ENCODE peak calls at places on chromosomes 3 and 15, in eight cellular contexts. One of them, this sample, is unnamed.
A peak's percentile ranks its signal among the peaks of the same experiment; 100 is the strongest.

GRCh38 chr15:74863239-74864056 is 9.7 kb downstream of the SCAMP2 start:
- DNase-seq in brain microvascular endothelial cell: no peak
- DNase-seq in adrenal gland: peak; percentile 65
- DNase-seq in kidney: no peak
- DNase-seq in CD4-positive, alpha-beta memory T cell: no peak
- DNase-seq in IMR-90: peak; percentile 31
- DNase-seq in epithelial cell of prostate: no peak
- DNase-seq in heart right ventricle: no peak
- DNase-seq in this sample: no peak

GRCh38 chr3:45599984-45600650 is 5.6 kb downstream of the LIMD1 start:
- DNase-seq in kidney: no peak
- DNase-seq in IMR-90: no peak
- DNase-seq in epithelial cell of prostate: no peak
- DNase-seq in CD4-positive, alpha-beta memory T cell: no peak
- DNase-seq in brain microvascular endothelial cell: no peak
- DNase-seq in heart right ventricle: no peak
- DNase-seq in adrenal gland: no peak
- DNase-seq in this sample: peak; percentile 54

GRCh38 chr3:37768107-37768809 is 93.4 kb upstream of the CTDSPL start:
- DNase-seq in kidney: no peak
- DNase-seq in epithelial cell of prostate: no peak
- DNase-seq in adrenal gland: no peak
- DNase-seq in IMR-90: peak; percentile 37
- DNase-seq in heart right ventricle: no peak
- DNase-seq in CD4-positive, alpha-beta memory T cell: no peak
- DNase-seq in brain microvascular endothelial cell: peak; percentile 53
- DNase-seq in this sample: no peak

GRCh38 chr3:141105828-141106628 is 54.9 kb downstream of the SPSB4 start:
- DNase-seq in kidney: no peak
- DNase-seq in heart right ventricle: peak; percentile 82
- DNase-seq in adrenal gland: peak; percentile 76
- DNase-seq in IMR-90: peak; percentile 86
- DNase-seq in CD4-positive, alpha-beta memory T cell: peak; percentile 39
- DNase-seq in epithelial cell of prostate: peak; percentile 22
- DNase-seq in brain microvascular endothelial cell: peak; percentile 88
- DNase-seq in this sample: peak; percentile 82

GRCh38 chr15:91967935-91968605 is 114.6 kb downstream of the SLCO3A1 start:
- DNase-seq in kidney: no peak
- DNase-seq in IMR-90: peak; percentile 40
- DNase-seq in adrenal gland: no peak
- DNase-seq in brain microvascular endothelial cell: no peak
- DNase-seq in epithelial cell of prostate: no peak
- DNase-seq in CD4-positive, alpha-beta memory T cell: no peak
- DNase-seq in heart right ventricle: no peak
- DNase-seq in this sample: no peak

GRCh38 chr3:140699516-140700231 is 21.8 kb downstream of the TRIM42 start:
- DNase-seq in brain microvascular endothelial cell: no peak
- DNase-seq in CD4-positive, alpha-beta memory T cell: no peak
- DNase-seq in heart right ventricle: no peak
- DNase-seq in IMR-90: no peak
- DNase-seq in adrenal gland: no peak
- DNase-seq in epithelial cell of prostate: no peak
- DNase-seq in kidney: no peak
- DNase-seq in this sample: no peak

GRCh38 chr3:70072180-70072579 is 72.6 kb downstream of the SAMMSON start:
- DNase-seq in heart right ventricle: no peak
- DNase-seq in brain microvascular endothelial cell: no peak
- DNase-seq in IMR-90: no peak
- DNase-seq in adrenal gland: no peak
- DNase-seq in kidney: no peak
- DNase-seq in CD4-positive, alpha-beta memory T cell: no peak
- DNase-seq in epithelial cell of prostate: no peak
- DNase-seq in this sample: no peak

GRCh38 chr15:72554471-72555425 is 80.6 kb downstream of the ARIH1 start:
- DNase-seq in epithelial cell of prostate: peak; percentile 2
- DNase-seq in heart right ventricle: no peak
- DNase-seq in IMR-90: peak; percentile 84
- DNase-seq in adrenal gland: peak; percentile 34
- DNase-seq in brain microvascular endothelial cell: peak; percentile 94
- DNase-seq in CD4-positive, alpha-beta memory T cell: no peak
- DNase-seq in kidney: no peak
- DNase-seq in this sample: no peak

GRCh38 chr3:9951126-9951525 is 1.1 kb downstream of the PRRT3 start:
- DNase-seq in IMR-90: no peak
- DNase-seq in adrenal gland: no peak
- DNase-seq in brain microvascular endothelial cell: no peak
- DNase-seq in epithelial cell of prostate: no peak
- DNase-seq in CD4-positive, alpha-beta memory T cell: no peak
- DNase-seq in kidney: no peak
- DNase-seq in heart right ventricle: no peak
- DNase-seq in this sample: no peak

GRCh38 chr15:36844453-36845094 is 255.8 kb downstream of the MEIS2 start:
- DNase-seq in epithelial cell of prostate: no peak
- DNase-seq in brain microvascular endothelial cell: no peak
- DNase-seq in heart right ventricle: no peak
- DNase-seq in adrenal gland: no peak
- DNase-seq in IMR-90: peak; percentile 69
- DNase-seq in kidney: no peak
- DNase-seq in CD4-positive, alpha-beta memory T cell: no peak
- DNase-seq in this sample: no peak

GRCh38 chr3:150133293-150133692 is 162.6 kb upstream of the PFN2 start:
- DNase-seq in kidney: no peak
- DNase-seq in IMR-90: peak; percentile 20
- DNase-seq in heart right ventricle: no peak
- DNase-seq in brain microvascular endothelial cell: no peak
- DNase-seq in CD4-positive, alpha-beta memory T cell: no peak
- DNase-seq in adrenal gland: no peak
- DNase-seq in epithelial cell of prostate: no peak
- DNase-seq in this sample: no peak

GRCh38 chr3:117520582-117520981 is 811.0 kb downstream of the TUSC7 start:
- DNase-seq in kidney: no peak
- DNase-seq in epithelial cell of prostate: no peak
- DNase-seq in CD4-positive, alpha-beta memory T cell: no peak
- DNase-seq in brain microvascular endothelial cell: no peak
- DNase-seq in adrenal gland: no peak
- DNase-seq in IMR-90: no peak
- DNase-seq in heart right ventricle: no peak
- DNase-seq in this sample: no peak

GRCh38 chr3:157531771-157532170 is 28.6 kb upstream of the VEPH1 start:
- DNase-seq in IMR-90: peak; percentile 21
- DNase-seq in heart right ventricle: no peak
- DNase-seq in adrenal gland: no peak
- DNase-seq in epithelial cell of prostate: no peak
- DNase-seq in CD4-positive, alpha-beta memory T cell: no peak
- DNase-seq in kidney: no peak
- DNase-seq in brain microvascular endothelial cell: no peak
- DNase-seq in this sample: no peak

GRCh38 chr3:115913069-115913686 is 289.9 kb downstream of the GAP43 start:
- DNase-seq in CD4-positive, alpha-beta memory T cell: no peak
- DNase-seq in kidney: no peak
- DNase-seq in IMR-90: peak; percentile 28
- DNase-seq in brain microvascular endothelial cell: no peak
- DNase-seq in heart right ventricle: no peak
- DNase-seq in adrenal gland: no peak
- DNase-seq in epithelial cell of prostate: no peak
- DNase-seq in this sample: no peak

GRCh38 chr3:124407260-124407659 is 323.0 kb upstream of the UMPS start:
- DNase-seq in kidney: no peak
- DNase-seq in brain microvascular endothelial cell: peak; percentile 44
- DNase-seq in adrenal gland: no peak
- DNase-seq in epithelial cell of prostate: no peak
- DNase-seq in IMR-90: peak; percentile 87
- DNase-seq in heart right ventricle: no peak
- DNase-seq in CD4-positive, alpha-beta memory T cell: no peak
- DNase-seq in this sample: no peak

GRCh38 chr3:134917631-134918030 is 122.6 kb downstream of the EPHB1 start:
- DNase-seq in kidney: no peak
- DNase-seq in brain microvascular endothelial cell: no peak
- DNase-seq in CD4-positive, alpha-beta memory T cell: no peak
- DNase-seq in adrenal gland: no peak
- DNase-seq in epithelial cell of prostate: peak; percentile 34
- DNase-seq in IMR-90: no peak
- DNase-seq in heart right ventricle: no peak
- DNase-seq in this sample: no peak

GRCh38 chr3:42898896-42899675 is 6.9 kb upstream of the ZNF662 start:
- DNase-seq in heart right ventricle: no peak
- DNase-seq in epithelial cell of prostate: no peak
- DNase-seq in adrenal gland: no peak
- DNase-seq in CD4-positive, alpha-beta memory T cell: no peak
- DNase-seq in IMR-90: no peak
- DNase-seq in kidney: no peak
- DNase-seq in brain microvascular endothelial cell: no peak
- DNase-seq in this sample: no peak

GRCh38 chr3:61628636-61629035 is 67.3 kb downstream of the PTPRG start:
- DNase-seq in CD4-positive, alpha-beta memory T cell: no peak
- DNase-seq in IMR-90: no peak
- DNase-seq in heart right ventricle: no peak
- DNase-seq in kidney: no peak
- DNase-seq in brain microvascular endothelial cell: no peak
- DNase-seq in adrenal gland: no peak
- DNase-seq in epithelial cell of prostate: no peak
- DNase-seq in this sample: no peak

GRCh38 chr3:61626484-61626883 is 65.1 kb downstream of the PTPRG start:
- DNase-seq in epithelial cell of prostate: no peak
- DNase-seq in kidney: no peak
- DNase-seq in adrenal gland: no peak
- DNase-seq in brain microvascular endothelial cell: no peak
- DNase-seq in IMR-90: no peak
- DNase-seq in CD4-positive, alpha-beta memory T cell: no peak
- DNase-seq in heart right ventricle: no peak
- DNase-seq in this sample: no peak

GRCh38 chr3:61629442-61629841 is 68.1 kb downstream of the PTPRG start:
- DNase-seq in IMR-90: no peak
- DNase-seq in heart right ventricle: no peak
- DNase-seq in CD4-positive, alpha-beta memory T cell: no peak
- DNase-seq in brain microvascular endothelial cell: no peak
- DNase-seq in adrenal gland: no peak
- DNase-seq in epithelial cell of prostate: no peak
- DNase-seq in kidney: no peak
- DNase-seq in this sample: no peak

GRCh38 chr3:61625429-61625828 is 64.1 kb downstream of the PTPRG start:
- DNase-seq in kidney: no peak
- DNase-seq in CD4-positive, alpha-beta memory T cell: no peak
- DNase-seq in epithelial cell of prostate: no peak
- DNase-seq in brain microvascular endothelial cell: no peak
- DNase-seq in IMR-90: no peak
- DNase-seq in heart right ventricle: no peak
- DNase-seq in adrenal gland: no peak
- DNase-seq in this sample: no peak

GRCh38 chr3:61627768-61628185 is 66.4 kb downstream of the PTPRG start:
- DNase-seq in epithelial cell of prostate: no peak
- DNase-seq in heart right ventricle: no peak
- DNase-seq in adrenal gland: peak; percentile 35
- DNase-seq in kidney: no peak
- DNase-seq in IMR-90: peak; percentile 93
- DNase-seq in brain microvascular endothelial cell: peak; percentile 82
- DNase-seq in CD4-positive, alpha-beta memory T cell: no peak
- DNase-seq in this sample: no peak
- H3K27ac ChIP-seq in epithelial cell of prostate: no peak overlapping the region
- H3K27ac ChIP-seq in heart right ventricle: no peak overlapping the region
- H3K27ac ChIP-seq in adrenal gland: no peak overlapping the region
- H3K27ac ChIP-seq in kidney: no peak overlapping the region
- H3K27ac ChIP-seq in IMR-90: no peak overlapping the region
- H3K27ac ChIP-seq in brain microvascular endothelial cell: no peak overlapping the region
- H3K27ac ChIP-seq in CD4-positive, alpha-beta memory T cell: no peak overlapping the region
- H3K27ac ChIP-seq in this sample: no peak overlapping the region

GRCh38 chr15:77070180-77070499 is 769 bp downstream of the TSPAN3 start:
- DNase-seq in adrenal gland: no peak
- DNase-seq in CD4-positive, alpha-beta memory T cell: peak; percentile 5
- DNase-seq in IMR-90: no peak
- DNase-seq in heart right ventricle: no peak
- DNase-seq in brain microvascular endothelial cell: no peak
- DNase-seq in epithelial cell of prostate: no peak
- DNase-seq in kidney: no peak
- DNase-seq in this sample: no peak

GRCh38 chr15:77068633-77069032 is 2.3 kb downstream of the TSPAN3 start:
- DNase-seq in kidney: no peak
- DNase-seq in epithelial cell of prostate: no peak
- DNase-seq in heart right ventricle: no peak
- DNase-seq in brain microvascular endothelial cell: no peak
- DNase-seq in IMR-90: no peak
- DNase-seq in CD4-positive, alpha-beta memory T cell: no peak
- DNase-seq in adrenal gland: no peak
- DNase-seq in this sample: no peak

GRCh38 chr15:77067691-77068367 is 3.1 kb downstream of the TSPAN3 start:
- DNase-seq in adrenal gland: no peak
- DNase-seq in epithelial cell of prostate: no peak
- DNase-seq in kidney: no peak
- DNase-seq in CD4-positive, alpha-beta memory T cell: no peak
- DNase-seq in IMR-90: no peak
- DNase-seq in heart right ventricle: no peak
- DNase-seq in brain microvascular endothelial cell: no peak
- DNase-seq in this sample: no peak

GRCh38 chr15:77070500-77071337 is at the start of gene TSPAN3:
- DNase-seq in kidney: peak; percentile 97
- DNase-seq in brain microvascular endothelial cell: peak; percentile 81
- DNase-seq in IMR-90: peak; percentile 88
- DNase-seq in heart right ventricle: peak; percentile 94
- DNase-seq in adrenal gland: peak; percentile 94
- DNase-seq in CD4-positive, alpha-beta memory T cell: peak; percentile 89
- DNase-seq in epithelial cell of prostate: no peak
- DNase-seq in this sample: peak; percentile 93

GRCh38 chr15:77069521-77070121 is 1.3 kb downstream of the TSPAN3 start:
- DNase-seq in CD4-positive, alpha-beta memory T cell: no peak
- DNase-seq in IMR-90: no peak
- DNase-seq in epithelial cell of prostate: no peak
- DNase-seq in adrenal gland: no peak
- DNase-seq in brain microvascular endothelial cell: no peak
- DNase-seq in heart right ventricle: no peak
- DNase-seq in kidney: no peak
- DNase-seq in this sample: peak; percentile 76
- H3K27ac ChIP-seq in CD4-positive, alpha-beta memory T cell: no peak overlapping the region
- H3K27ac ChIP-seq in IMR-90: no peak overlapping the region
- H3K27ac ChIP-seq in epithelial cell of prostate: peak overlapping the region; percentile 55
- H3K27ac ChIP-seq in adrenal gland: no peak overlapping the region
- H3K27ac ChIP-seq in brain microvascular endothelial cell: no peak overlapping the region
- H3K27ac ChIP-seq in heart right ventricle: peak overlapping the region; percentile 90
- H3K27ac ChIP-seq in kidney: no peak overlapping the region
- H3K27ac ChIP-seq in this sample: no peak overlapping the region

GRCh38 chr15:26081758-26082068 is 218.6 kb upstream of the ATP10A start:
- DNase-seq in CD4-positive, alpha-beta memory T cell: no peak
- DNase-seq in epithelial cell of prostate: no peak
- DNase-seq in kidney: no peak
- DNase-seq in brain microvascular endothelial cell: no peak
- DNase-seq in adrenal gland: no peak
- DNase-seq in IMR-90: no peak
- DNase-seq in heart right ventricle: no peak
- DNase-seq in this sample: no peak
- H3K27ac ChIP-seq in CD4-positive, alpha-beta memory T cell: no peak overlapping the region
- H3K27ac ChIP-seq in epithelial cell of prostate: no peak overlapping the region
- H3K27ac ChIP-seq in kidney: no peak overlapping the region
- H3K27ac ChIP-seq in brain microvascular endothelial cell: no peak overlapping the region
- H3K27ac ChIP-seq in adrenal gland: no peak overlapping the region
- H3K27ac ChIP-seq in IMR-90: no peak overlapping the region
- H3K27ac ChIP-seq in heart right ventricle: no peak overlapping the region
- H3K27ac ChIP-seq in this sample: no peak overlapping the region

DNA sequence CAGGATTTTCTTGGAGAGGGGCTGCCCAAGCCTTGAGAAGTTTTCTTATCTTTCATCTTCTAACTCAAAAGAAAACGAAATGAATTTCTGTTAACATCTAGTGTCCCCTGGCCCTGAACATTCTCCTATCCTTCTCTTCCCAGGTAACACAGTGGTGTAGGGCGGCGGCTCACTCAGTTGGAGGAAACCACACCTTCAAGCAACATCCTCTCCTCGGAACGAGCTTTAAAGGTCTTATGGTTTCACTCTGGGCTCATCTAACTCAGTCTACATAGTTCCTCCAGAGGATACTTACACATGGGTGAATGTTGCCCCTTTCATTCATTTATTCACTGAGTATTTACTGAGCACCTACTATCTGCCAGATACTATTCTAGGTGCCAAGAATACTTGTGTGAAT is 31.0 kb upstream of the KLHL6 start:
- DNase-seq in adrenal gland: no peak
- DNase-seq in CD4-positive, alpha-beta memory T cell: peak; percentile 31
- DNase-seq in IMR-90: no peak
- DNase-seq in epithelial cell of prostate: no peak
- DNase-seq in brain microvascular endothelial cell: no peak
- DNase-seq in heart right ventricle: no peak
- DNase-seq in kidney: no peak
- DNase-seq in this sample: no peak
- H3K27ac ChIP-seq in adrenal gland: no peak overlapping the region
- H3K27ac ChIP-seq in CD4-positive, alpha-beta memory T cell: no peak overlapping the region
- H3K27ac ChIP-seq in IMR-90: no peak overlapping the region
- H3K27ac ChIP-seq in epithelial cell of prostate: no peak overlapping the region
- H3K27ac ChIP-seq in brain microvascular endothelial cell: no peak overlapping the region
- H3K27ac ChIP-seq in heart right ventricle: no peak overlapping the region
- H3K27ac ChIP-seq in kidney: no peak overlapping the region
- H3K27ac ChIP-seq in this sample: no peak overlapping the region